ENCODE peak calls at places on chromosomes 5 and 9, in six cellular contexts. Z, P, O, C, S and W are unnamed samples.

GRCh38 chr9:89600831-89601230 is 4.0 kb upstream of the GADD45G start:
- DNase-seq in Z (peak), P (no peak), O (no peak), C (no peak), S (no peak), W (no peak)

GRCh38 chr9:116409124-116409523 is 255.5 kb downstream of the PAPPA start:
- DNase-seq in Z (no peak), P (no peak), O (no peak), C (no peak), S (no peak), W (no peak)

GRCh38 chr5:143434261-143435206 is 31.0 kb upstream of the NR3C1 start:
- DNase-seq in Z (no peak), P (no peak), O (no peak), C (no peak), S (no peak), W (no peak)

GRCh38 chr9:121157939-121158338 is 43.7 kb downstream of the RAB14 start:
- DNase-seq in Z (no peak), P (no peak), O (no peak), C (no peak), S (no peak), W (no peak)

GRCh38 chr9:77956555-77956954 is 75.1 kb downstream of the GNAQ start:
- DNase-seq in Z (no peak), P (no peak), O (no peak), C (no peak), S (no peak), W (no peak)

GRCh38 chr5:95954716-95955115 is 6.9 kb downstream of the ELL2 start:
- DNase-seq in Z (no peak), P (no peak), O (no peak), C (no peak), S (no peak), W (no peak)

GRCh38 chr5:26295541-26295940 is 742.8 kb downstream of the CDH9 start:
- DNase-seq in Z (no peak), P (no peak), O (no peak), C (no peak), S (no peak), W (no peak)

GRCh38 chr9:133115604-133116345 is 5.3 kb downstream of the RALGDS start:
- DNase-seq in Z (peak), P (peak), O (no peak), C (no peak), S (no peak), W (no peak)

GRCh38 chr9:111730937-111731567 is 63.7 kb downstream of the SHOC1 start:
- DNase-seq in Z (no peak), P (peak), O (peak), C (no peak), S (peak), W (no peak)

GRCh38 chr5:150574818-150575537 is 65.5 kb upstream of the SYNPO start:
- DNase-seq in Z (peak), P (no peak), O (no peak), C (no peak), S (no peak), W (no peak)

GRCh38 chr9:16106211-16106610 is 553.4 kb downstream of the CCDC171 start:
- DNase-seq in Z (no peak), P (no peak), O (no peak), C (no peak), S (no peak), W (no peak)

GRCh38 chr5:10530601-10531320 is 33.1 kb upstream of the ANKRD33B start:
- DNase-seq in Z (no peak), P (no peak), O (no peak), C (no peak), S (no peak), W (no peak)

GRCh38 chr9:102106446-102106845 is 368.0 kb upstream of the GRIN3A start:
- DNase-seq in Z (no peak), P (no peak), O (no peak), C (no peak), S (no peak), W (no peak)

GRCh38 chr5:153753645-153754432 is 263.4 kb downstream of the GRIA1 start:
- DNase-seq in Z (no peak), P (peak), O (no peak), C (no peak), S (peak), W (no peak)

GRCh38 chr9:97565262-97565661 is 63.8 kb downstream of the TMOD1 start:
- DNase-seq in Z (no peak), P (no peak), O (no peak), C (no peak), S (no peak), W (no peak)

GRCh38 chr9:81002920-81003319 is 686.4 kb downstream of the TLE1 start:
- DNase-seq in Z (no peak), P (no peak), O (no peak), C (no peak), S (no peak), W (no peak)

GRCh38 chr5:2993301-2993700 is 241.8 kb upstream of the IRX2 start:
- DNase-seq in Z (no peak), P (no peak), O (no peak), C (no peak), S (no peak), W (no peak)

GRCh38 chr9:136761545-136761981 is 2.8 kb downstream of the LCN15 start:
- DNase-seq in Z (peak), P (no peak), O (no peak), C (no peak), S (no peak), W (no peak)

GRCh38 chr5:78221964-78222451 is 72.5 kb downstream of the AP3B1 start:
- DNase-seq in Z (no peak), P (no peak), O (peak), C (no peak), S (peak), W (no peak)

GRCh38 chr9:128702949-128703615 is 779 bp downstream of the PKN3 start:
- DNase-seq in Z (peak), P (no peak), O (no peak), C (no peak), S (no peak), W (no peak)

GRCh38 chr9:86077286-86077685 is 22.1 kb downstream of the GOLM1 start:
- DNase-seq in Z (peak), P (no peak), O (no peak), C (no peak), S (no peak), W (no peak)

GRCh38 chr5:109865636-109866035 is 175.9 kb downstream of the MAN2A1 start:
- DNase-seq in Z (no peak), P (peak), O (peak), C (no peak), S (peak), W (no peak)

GRCh38 chr9:136170291-136170901 is 34.5 kb downstream of the LHX3 start:
- DNase-seq in Z (no peak), P (no peak), O (peak), C (no peak), S (no peak), W (no peak)

GRCh38 chr5:109692011-109692410 is 2.3 kb downstream of the MAN2A1 start:
- DNase-seq in Z (no peak), P (peak), O (peak), C (no peak), S (peak), W (no peak)

GRCh38 chr9:116860509-116861120 is 173.5 kb downstream of the TRIM32 start:
- DNase-seq in Z (peak), P (peak), O (peak), C (peak), S (peak), W (no peak)

GRCh38 chr5:13946111-13946510 is 1.6 kb upstream of the DNAH5 start:
- DNase-seq in Z (no peak), P (peak), O (no peak), C (no peak), S (peak), W (no peak)

GRCh38 chr5:17308326-17309065 is 91.1 kb downstream of the BASP1 start:
- DNase-seq in Z (no peak), P (no peak), O (no peak), C (no peak), S (no peak), W (no peak)

GRCh38 chr5:131473731-131474130 is 161.3 kb downstream of the RAPGEF6 start:
- DNase-seq in Z (no peak), P (no peak), O (no peak), C (no peak), S (no peak), W (no peak)

GRCh38 chr9:89755835-89756234 is 151.0 kb downstream of the GADD45G start:
- DNase-seq in Z (no peak), P (peak), O (peak), C (no peak), S (peak), W (peak)

GRCh38 chr5:60830581-60831127 is 13.4 kb downstream of the ELOVL7 start:
- DNase-seq in Z (no peak), P (no peak), O (no peak), C (no peak), S (no peak), W (no peak)

GRCh38 chr9:18466101-18466500 is 7.9 kb upstream of the ADAMTSL1 start:
- DNase-seq in Z (no peak), P (no peak), O (peak), C (no peak), S (no peak), W (no peak)

GRCh38 chr9:112496074-112496722 is 9.6 kb downstream of the KIAA1958 start:
- DNase-seq in Z (no peak), P (no peak), O (no peak), C (no peak), S (no peak), W (no peak)

GRCh38 chr5:76273491-76273890 is 129.6 kb upstream of the IQGAP2 start:
- DNase-seq in Z (no peak), P (no peak), O (no peak), C (no peak), S (no peak), W (no peak)

GRCh38 chr5:133459474-133460155 is 152.7 kb downstream of the FSTL4 start:
- DNase-seq in Z (no peak), P (no peak), O (no peak), C (no peak), S (no peak), W (no peak)

GRCh38 chr9:136764301-136764891 is at the start of gene LCN15:
- DNase-seq in Z (peak), P (no peak), O (no peak), C (no peak), S (no peak), W (no peak)

GRCh38 chr5:66744040-66744439 is 147.8 kb downstream of the MAST4 start:
- DNase-seq in Z (no peak), P (peak), O (peak), C (no peak), S (peak), W (no peak)

GRCh38 chr9:87278971-87279731 is 218.5 kb upstream of the DAPK1 start:
- DNase-seq in Z (no peak), P (peak), O (no peak), C (no peak), S (peak), W (no peak)

GRCh38 chr9:85224729-85225128 is 517.0 kb downstream of the AGTPBP1 start:
- DNase-seq in Z (no peak), P (peak), O (peak), C (peak), S (peak), W (no peak)

GRCh38 chr5:88188458-88189132 is 80.0 kb downstream of the TMEM161B start:
- DNase-seq in Z (no peak), P (peak), O (peak), C (peak), S (peak), W (no peak)

GRCh38 chr9:127418037-127418471 is 6.1 kb upstream of the ZNF79 start:
- DNase-seq in Z (no peak), P (no peak), O (no peak), C (peak), S (no peak), W (no peak)
- TF ChIP-seq CTCF in Z (no peak), P (no peak), O (peak), C (peak), S (no peak), W (peak)

DNA sequence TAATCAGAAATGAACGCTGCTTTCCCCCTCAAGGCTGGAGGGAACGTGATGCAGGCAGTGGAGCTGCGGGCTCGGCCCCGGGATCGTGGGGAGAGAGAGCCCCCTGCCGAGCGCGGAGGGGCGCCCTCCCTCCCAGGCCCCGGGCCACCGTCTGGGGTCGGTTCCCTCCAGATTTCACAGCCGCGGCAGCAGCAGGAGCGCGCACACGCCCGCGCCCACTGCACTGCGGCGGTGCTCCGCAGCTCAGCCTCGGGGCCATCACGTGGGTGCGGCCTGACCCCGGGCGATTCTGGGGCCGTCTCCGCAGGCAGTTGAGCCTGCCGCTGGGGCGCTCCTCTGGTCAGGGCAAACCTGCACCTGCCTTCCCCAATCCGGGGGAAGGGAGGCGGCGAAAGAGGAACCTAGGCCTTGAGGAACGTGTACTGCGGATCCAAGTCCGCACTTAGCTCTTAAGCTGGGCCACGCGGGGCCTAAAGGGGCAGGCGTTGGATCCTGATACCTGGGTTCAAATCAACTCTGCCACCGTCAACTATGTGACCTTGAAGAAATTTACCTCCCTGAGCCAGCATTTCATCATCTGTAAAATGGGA is 9.4 kb upstream of the DELE1 start:
- DNase-seq in Z (peak), P (no peak), O (peak), C (no peak), S (no peak), W (no peak)
- TF ChIP-seq CTCF in Z (peak), P (no peak), O (peak), C (no peak), S (no peak), W (no peak)

GRCh38 chr5:170747851-170748250 is 35.7 kb upstream of the GABRP start:
- DNase-seq in Z (no peak), P (no peak), O (peak), C (peak), S (no peak), W (no peak)
- TF ChIP-seq CTCF in Z (no peak), P (no peak), O (peak), C (peak), S (peak), W (peak)

GRCh38 chr5:135569755-135570452 is 8.9 kb downstream of the CXCL14 start:
- DNase-seq in Z (no peak), P (peak), O (peak), C (peak), S (no peak), W (no peak)
- TF ChIP-seq CTCF in Z (no peak), P (peak), O (peak), C (peak), S (peak), W (peak)

GRCh38 chr5:74336286-74336685 is 304.2 kb downstream of the ENC1 start:
- DNase-seq in Z (no peak), P (no peak), O (no peak), C (no peak), S (no peak), W (no peak)
- TF ChIP-seq CTCF in Z (no peak), P (no peak), O (no peak), C (peak), S (peak), W (peak)